ENCODE peak calls at places on chromosomes 1 and 21, in six cellular contexts. One of them, this sample, is unnamed. For H3K4me1, the result is how much of the 10 kb centered on the place peaks cover.

GRCh38 chr1:43239484-43239883 is 30.3 kb upstream of the TMEM125 start:
- DNase-seq in Peyer's patch: no peak
- DNase-seq in gastrocnemius medialis: no peak
- DNase-seq in A549: no peak
- DNase-seq in body of pancreas: no peak
- DNase-seq in adrenal gland: no peak
- DNase-seq in this sample: no peak

GRCh38 chr1:161048949-161049722 is 3.4 kb upstream of the USF1 start:
- DNase-seq in A549: no peak
- DNase-seq in adrenal gland: no peak
- DNase-seq in gastrocnemius medialis: no peak
- DNase-seq in Peyer's patch: no peak
- DNase-seq in body of pancreas: no peak
- DNase-seq in this sample: no peak

GRCh38 chr1:71817028-71817427 is 465.3 kb downstream of the NEGR1 start:
- DNase-seq in Peyer's patch: no peak
- DNase-seq in body of pancreas: no peak
- DNase-seq in A549: no peak
- DNase-seq in gastrocnemius medialis: no peak
- DNase-seq in adrenal gland: no peak
- DNase-seq in this sample: no peak

GRCh38 chr1:197774691-197775281 is 494 bp downstream of the DENND1B start:
- DNase-seq in A549: peak
- DNase-seq in gastrocnemius medialis: no peak
- DNase-seq in adrenal gland: peak
- DNase-seq in body of pancreas: peak
- DNase-seq in Peyer's patch: no peak
- DNase-seq in this sample: no peak

GRCh38 chr1:160748877-160749269 is 9.8 kb downstream of the SLAMF7 start:
- DNase-seq in adrenal gland: no peak
- DNase-seq in gastrocnemius medialis: no peak
- DNase-seq in Peyer's patch: no peak
- DNase-seq in A549: peak
- DNase-seq in body of pancreas: no peak
- DNase-seq in this sample: no peak

GRCh38 chr21:39111928-39112327 is 71.3 kb downstream of the PSMG1 start:
- DNase-seq in gastrocnemius medialis: no peak
- DNase-seq in A549: no peak
- DNase-seq in adrenal gland: no peak
- DNase-seq in body of pancreas: no peak
- DNase-seq in Peyer's patch: no peak
- DNase-seq in this sample: no peak

GRCh38 chr1:228752604-228753132 is 17.4 kb downstream of the RHOU start:
- DNase-seq in gastrocnemius medialis: no peak
- DNase-seq in A549: no peak
- DNase-seq in Peyer's patch: no peak
- DNase-seq in body of pancreas: no peak
- DNase-seq in adrenal gland: no peak
- DNase-seq in this sample: no peak

GRCh38 chr1:96746440-96747223 is 25.0 kb downstream of the PTBP2 start:
- DNase-seq in A549: no peak
- DNase-seq in Peyer's patch: no peak
- DNase-seq in adrenal gland: no peak
- DNase-seq in body of pancreas: no peak
- DNase-seq in gastrocnemius medialis: no peak
- DNase-seq in this sample: no peak

GRCh38 chr1:192826791-192827477 is 18.1 kb downstream of the RGS2 start:
- DNase-seq in adrenal gland: peak
- DNase-seq in body of pancreas: no peak
- DNase-seq in Peyer's patch: no peak
- DNase-seq in gastrocnemius medialis: no peak
- DNase-seq in A549: peak
- DNase-seq in this sample: no peak

GRCh38 chr21:44593598-44594405 is 1.5 kb upstream of the KRTAP10-6 start:
- DNase-seq in Peyer's patch: no peak
- DNase-seq in gastrocnemius medialis: no peak
- DNase-seq in A549: no peak
- DNase-seq in body of pancreas: no peak
- DNase-seq in adrenal gland: no peak
- DNase-seq in this sample: no peak

GRCh38 chr1:23727362-23727811 is 15.9 kb upstream of the ELOA start:
- DNase-seq in A549: no peak
- DNase-seq in body of pancreas: peak
- DNase-seq in Peyer's patch: no peak
- DNase-seq in adrenal gland: peak
- DNase-seq in gastrocnemius medialis: peak
- DNase-seq in this sample: peak

GRCh38 chr21:31557421-31557955 is 102.0 kb upstream of the SOD1 start:
- DNase-seq in A549: no peak
- DNase-seq in adrenal gland: no peak
- DNase-seq in body of pancreas: no peak
- DNase-seq in gastrocnemius medialis: no peak
- DNase-seq in Peyer's patch: no peak
- DNase-seq in this sample: no peak

GRCh38 chr21:29077651-29078090 is 4.2 kb upstream of the CCT8 start:
- DNase-seq in body of pancreas: peak
- DNase-seq in adrenal gland: peak
- DNase-seq in Peyer's patch: no peak
- DNase-seq in gastrocnemius medialis: no peak
- DNase-seq in A549: peak
- DNase-seq in this sample: no peak

GRCh38 chr1:191634801-191635520 is 523.3 kb upstream of the RGS18 start:
- DNase-seq in adrenal gland: no peak
- DNase-seq in gastrocnemius medialis: no peak
- DNase-seq in Peyer's patch: no peak
- DNase-seq in A549: no peak
- DNase-seq in body of pancreas: no peak
- DNase-seq in this sample: no peak

GRCh38 chr21:22575165-22575584 is 1577.0 kb downstream of the NCAM2 start:
- DNase-seq in Peyer's patch: no peak
- DNase-seq in body of pancreas: no peak
- DNase-seq in adrenal gland: peak
- DNase-seq in A549: no peak
- DNase-seq in gastrocnemius medialis: no peak
- DNase-seq in this sample: no peak

GRCh38 chr1:53949651-53950050 is 3.5 kb downstream of the LRRC42 start:
- DNase-seq in A549: no peak
- DNase-seq in Peyer's patch: no peak
- DNase-seq in gastrocnemius medialis: no peak
- DNase-seq in body of pancreas: peak
- DNase-seq in adrenal gland: no peak
- DNase-seq in this sample: no peak

GRCh38 chr1:178273707-178274410 is 180.0 kb downstream of the RASAL2 start:
- DNase-seq in adrenal gland: no peak
- DNase-seq in gastrocnemius medialis: no peak
- DNase-seq in body of pancreas: no peak
- DNase-seq in A549: no peak
- DNase-seq in Peyer's patch: no peak
- DNase-seq in this sample: no peak
- H3K4me1 ChIP-seq in adrenal gland: under half
- H3K4me1 ChIP-seq in gastrocnemius medialis: under half
- H3K4me1 ChIP-seq in body of pancreas: under half
- H3K4me1 ChIP-seq in A549: under half
- H3K4me1 ChIP-seq in Peyer's patch: under half
- H3K4me1 ChIP-seq in this sample: under half

GRCh38 chr1:240714893-240715292 is 102.9 kb upstream of the GREM2 start:
- DNase-seq in gastrocnemius medialis: no peak
- DNase-seq in A549: no peak
- DNase-seq in adrenal gland: no peak
- DNase-seq in Peyer's patch: no peak
- DNase-seq in body of pancreas: no peak
- DNase-seq in this sample: no peak

GRCh38 chr1:240711020-240711419 is 99.1 kb upstream of the GREM2 start:
- DNase-seq in body of pancreas: no peak
- DNase-seq in adrenal gland: no peak
- DNase-seq in A549: no peak
- DNase-seq in Peyer's patch: no peak
- DNase-seq in gastrocnemius medialis: no peak
- DNase-seq in this sample: no peak

GRCh38 chr1:240706150-240706904 is 94.4 kb upstream of the GREM2 start:
- DNase-seq in A549: no peak
- DNase-seq in Peyer's patch: no peak
- DNase-seq in adrenal gland: peak
- DNase-seq in gastrocnemius medialis: no peak
- DNase-seq in body of pancreas: no peak
- DNase-seq in this sample: no peak

GRCh38 chr1:240709676-240710075 is 97.7 kb upstream of the GREM2 start:
- DNase-seq in adrenal gland: no peak
- DNase-seq in Peyer's patch: no peak
- DNase-seq in A549: no peak
- DNase-seq in gastrocnemius medialis: no peak
- DNase-seq in body of pancreas: no peak
- DNase-seq in this sample: no peak

DNA sequence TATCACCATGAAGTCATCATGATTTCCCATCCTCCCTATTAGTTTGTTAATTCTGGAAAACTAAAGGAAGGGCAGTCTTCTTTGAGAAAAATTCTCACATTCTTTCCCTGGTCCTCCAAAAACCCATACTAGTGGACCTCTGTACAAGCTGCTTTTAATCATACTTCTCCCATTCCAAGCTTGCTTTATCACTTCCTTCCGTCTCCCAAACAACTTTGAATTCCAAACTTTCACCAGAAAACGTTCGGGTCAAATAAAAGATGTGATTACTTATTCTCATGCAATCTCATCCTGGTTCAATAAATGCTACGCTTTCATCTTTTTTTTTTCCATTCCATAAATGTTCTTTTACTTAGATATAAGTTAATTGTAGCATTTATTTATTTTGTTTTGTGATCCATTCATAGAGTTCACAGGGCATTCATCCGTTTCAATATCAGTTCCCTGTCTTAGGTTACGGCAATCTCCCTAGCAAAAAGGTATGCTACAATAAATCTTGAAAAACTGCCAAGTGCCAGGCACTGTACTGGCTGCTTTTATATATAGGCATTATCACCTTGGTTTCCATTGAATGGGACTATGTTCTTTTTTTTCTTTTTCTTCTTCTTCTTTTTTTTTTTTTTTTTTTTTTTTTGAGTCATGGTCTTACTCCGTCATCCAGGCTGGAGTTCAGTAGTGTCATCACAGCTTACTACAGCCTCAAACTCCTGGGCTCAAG is 100.2 kb upstream of the GREM2 start:
- DNase-seq in body of pancreas: no peak
- DNase-seq in A549: no peak
- DNase-seq in gastrocnemius medialis: no peak
- DNase-seq in Peyer's patch: no peak
- DNase-seq in adrenal gland: no peak
- DNase-seq in this sample: no peak
- H3K4me3 ChIP-seq in body of pancreas: no peak
- H3K4me3 ChIP-seq in A549: no peak
- H3K4me3 ChIP-seq in gastrocnemius medialis: no peak
- H3K4me3 ChIP-seq in Peyer's patch: no peak
- H3K4me3 ChIP-seq in adrenal gland: no peak
- H3K4me3 ChIP-seq in this sample: no peak

GRCh38 chr1:2547210-2548067 is 8.7 kb upstream of the TNFRSF14 start:
- DNase-seq in A549: no peak
- DNase-seq in Peyer's patch: peak
- DNase-seq in adrenal gland: peak
- DNase-seq in body of pancreas: no peak
- DNase-seq in gastrocnemius medialis: no peak
- DNase-seq in this sample: no peak
- TF ChIP-seq POLR2A in A549: no peak
- TF ChIP-seq POLR2A in Peyer's patch: no peak
- TF ChIP-seq POLR2A in adrenal gland: no peak
- TF ChIP-seq POLR2A in body of pancreas: peak
- TF ChIP-seq POLR2A in gastrocnemius medialis: no peak
- TF ChIP-seq POLR2A in this sample: no peak

GRCh38 chr1:19461352-19461645 is 24.0 kb downstream of the CAPZB start:
- DNase-seq in body of pancreas: no peak
- DNase-seq in gastrocnemius medialis: no peak
- DNase-seq in A549: no peak
- DNase-seq in adrenal gland: no peak
- DNase-seq in Peyer's patch: no peak
- DNase-seq in this sample: no peak
- H3K4me1 ChIP-seq in body of pancreas: under half
- H3K4me1 ChIP-seq in gastrocnemius medialis: half or more
- H3K4me1 ChIP-seq in A549: under half
- H3K4me1 ChIP-seq in adrenal gland: under half
- H3K4me1 ChIP-seq in Peyer's patch: under half
- H3K4me1 ChIP-seq in this sample: under half

GRCh38 chr1:75720820-75721219 is 3.7 kb upstream of the ACADM start:
- DNase-seq in adrenal gland: no peak
- DNase-seq in body of pancreas: no peak
- DNase-seq in A549: no peak
- DNase-seq in Peyer's patch: no peak
- DNase-seq in gastrocnemius medialis: no peak
- DNase-seq in this sample: no peak
- H3K4me3 ChIP-seq in adrenal gland: no peak
- H3K4me3 ChIP-seq in body of pancreas: no peak
- H3K4me3 ChIP-seq in A549: no peak
- H3K4me3 ChIP-seq in Peyer's patch: no peak
- H3K4me3 ChIP-seq in gastrocnemius medialis: no peak
- H3K4me3 ChIP-seq in this sample: no peak

This sample was measured in tibial nerve.